ENCODE peak calls at places on chromosomes 13 and 19, in six cellular contexts. Z, S, R, G, Q and E are unnamed samples.

GRCh38 chr13:32330438-32330837 is 15.1 kb downstream of the BRCA2 start:
- DNase-seq in R (no peak), Q (no peak), Z (no peak), G (no peak), S (no peak), E (no peak)

GRCh38 chr19:56639217-56639616 is 3.7 kb upstream of the SMIM17 start:
- DNase-seq in R (no peak), G (no peak), Q (peak; percentile 48), S (no peak), Z (no peak), E (no peak)

GRCh38 chr19:41995959-41996797 is 2.1 kb upstream of the ATP1A3 start:
- DNase-seq in R (no peak), Q (peak; percentile 13), S (no peak), Z (no peak), G (no peak), E (no peak)

GRCh38 chr19:44625531-44626066 is 12.2 kb downstream of the IGSF23 start:
- DNase-seq in G (no peak), R (no peak), S (no peak), Z (no peak), Q (no peak), E (no peak)

GRCh38 chr19:18737337-18737953 is 53.7 kb downstream of the COMP start:
- DNase-seq in S (no peak), Z (no peak), Q (no peak), R (no peak), G (no peak), E (no peak)

GRCh38 chr19:2561895-2562294 is 86.0 kb downstream of the GADD45B start:
- DNase-seq in Q (peak; percentile 49), R (no peak), G (no peak), S (peak; percentile 15), Z (no peak), E (no peak)

GRCh38 chr13:44063467-44063866 is 183.8 kb downstream of the LACC1 start:
- DNase-seq in Q (no peak), G (no peak), Z (no peak), R (no peak), S (no peak), E (no peak)

GRCh38 chr13:80251403-80251802 is 89.5 kb downstream of the SPRY2 start:
- DNase-seq in Q (peak; percentile 31), Z (no peak), G (no peak), S (no peak), R (no peak), E (no peak)

GRCh38 chr19:903266-903797 is 9.7 kb downstream of the R3HDM4 start:
- DNase-seq in S (no peak), G (no peak), Q (no peak), Z (no peak), R (no peak), E (no peak)

DNA sequence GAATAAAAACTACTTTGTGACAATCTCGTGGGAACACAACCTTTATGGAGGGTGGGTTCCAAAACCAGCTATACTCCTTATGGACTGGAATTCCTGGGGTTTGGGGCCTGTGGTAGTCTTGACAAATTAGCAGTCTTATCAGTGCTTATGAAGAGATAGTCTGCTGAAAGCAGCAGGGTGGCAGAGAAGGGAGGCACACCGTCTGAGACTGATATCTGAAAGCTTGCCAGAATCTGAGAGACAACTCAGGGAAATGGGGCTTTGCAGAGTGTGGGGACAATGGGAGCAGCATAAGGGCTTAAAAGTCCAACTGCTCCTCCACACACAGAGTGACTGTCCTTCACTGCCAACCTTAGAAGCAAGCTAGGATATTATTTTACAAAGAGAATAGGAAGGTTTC is 95.9 kb downstream of the UGGT2 start:
- DNase-seq in R (no peak), S (no peak), Z (no peak), G (no peak), Q (no peak), E (no peak)
- H3K4me3 ChIP-seq in R (no peak overlapping the region), S (no peak overlapping the region), Z (no peak overlapping the region), G (no peak overlapping the region), Q (no peak overlapping the region), E (no peak overlapping the region)

DNA sequence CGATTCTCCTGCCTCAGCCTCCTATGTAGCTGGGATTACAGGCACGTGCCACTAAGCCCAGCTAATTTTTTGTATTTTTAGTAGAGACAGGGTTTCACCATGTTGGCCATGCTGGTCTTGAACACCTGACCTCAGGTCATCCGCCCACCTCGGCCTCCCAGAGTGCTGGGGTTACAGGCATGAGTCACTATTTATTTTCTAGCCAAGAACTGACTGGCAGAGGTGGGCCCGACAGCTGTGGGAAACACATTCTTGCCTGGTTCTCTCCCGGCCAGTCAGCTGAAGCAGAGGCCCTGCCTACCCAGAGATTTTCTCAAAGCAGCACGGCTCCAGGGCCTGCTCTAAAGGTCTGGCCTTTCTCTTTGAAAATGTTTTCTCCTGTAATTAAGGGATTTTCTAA is 108.0 kb downstream of the KCTD15 start:
- DNase-seq in Z (no peak), S (peak; percentile 56), Q (no peak), R (no peak), G (no peak), E (no peak)
- TF ChIP-seq POLR2A in Z (no peak), S (no peak), Q (no peak), R (no peak), G (no peak), E (no peak)

GRCh38 chr19:34480491-34480890 is 1.1 kb upstream of the WTIP start:
- DNase-seq in S (no peak), R (no peak), G (no peak), Q (no peak), Z (no peak), E (no peak)
- H3K4me3 ChIP-seq in S (no peak overlapping the region), R (no peak overlapping the region), G (peak overlapping the region; percentile 82), Q (no peak overlapping the region), Z (no peak overlapping the region), E (no peak overlapping the region)

DNA sequence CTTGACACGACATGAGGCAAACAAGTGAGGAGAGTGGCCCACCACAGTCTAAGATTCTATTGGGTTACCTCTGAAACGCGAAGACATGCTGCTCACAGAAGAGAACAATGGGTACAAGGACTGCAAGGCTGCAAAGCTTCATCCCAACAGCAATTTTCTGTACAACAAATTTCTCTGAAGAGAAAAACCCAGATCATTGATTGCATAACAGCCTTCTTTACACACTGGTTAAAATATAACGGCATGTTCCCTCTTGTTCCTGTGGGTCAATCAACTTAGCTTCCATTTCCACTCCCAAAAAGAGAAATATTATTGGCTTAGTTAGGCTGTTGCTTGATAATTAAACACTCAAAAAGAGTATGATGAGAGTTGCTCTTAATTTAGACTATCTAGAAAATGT is at the start of gene CPB2:
- DNase-seq in G (no peak), Q (no peak), R (no peak), S (no peak), Z (no peak), E (no peak)
- TF ChIP-seq POLR2A in G (no peak), Q (no peak), R (no peak), S (no peak), Z (no peak), E (no peak)